ENCODE peak calls at places on chromosome 2, in eight cellular contexts. P is GM23338; V is suprapubic skin; A is fibroblast of lung; L is GM12865; F is dorsolateral prefrontal cortex; D is progenitor cell of endocrine pancreas; K is CD4-positive, alpha-beta T cell. Z is an unnamed sample.

GRCh38 chr2:119109823-119110222 is 48.7 kb downstream of the C1QL2 start:
- DNase-seq in P (no peak), V (no peak), A (no peak), L (no peak), F (no peak), D (no peak), K (no peak), Z (no peak)

GRCh38 chr2:176821350-176821749 is 391.2 kb upstream of the HNRNPA3 start:
- DNase-seq in P (no peak), V (no peak), A (no peak), L (no peak), F (no peak), D (no peak), K (no peak), Z (no peak)

GRCh38 chr2:29115797-29116781 is 874 bp downstream of the CLIP4 start:
- DNase-seq in P (peak), V (peak), A (peak), L (peak), F (peak), D (peak), K (peak), Z (peak)

GRCh38 chr2:227414846-227415245 is 27.1 kb upstream of the SCYGR1 start:
- DNase-seq in P (no peak), V (no peak), A (peak), L (no peak), F (no peak), D (no peak), K (no peak), Z (no peak)

GRCh38 chr2:155643056-155643775 is 689.3 kb downstream of the NR4A2 start:
- DNase-seq in P (no peak), V (no peak), A (no peak), L (no peak), F (no peak), D (no peak), K (no peak), Z (no peak)

GRCh38 chr2:127081826-127082633 is 24.9 kb downstream of the BIN1 start:
- DNase-seq in P (peak), V (no peak), A (peak), L (peak), F (peak), D (no peak), K (peak), Z (peak)

GRCh38 chr2:36329746-36330145 is 25.8 kb upstream of the CRIM1 start:
- DNase-seq in P (peak), V (no peak), A (peak), L (no peak), F (no peak), D (no peak), K (no peak), Z (no peak)

GRCh38 chr2:160294339-160294803 is 94.3 kb upstream of the ITGB6 start:
- DNase-seq in P (no peak), V (peak), A (peak), L (peak), F (no peak), D (no peak), K (no peak), Z (no peak)

GRCh38 chr2:47904903-47905453 is 1.3 kb downstream of the FBXO11 start:
- DNase-seq in P (peak), V (no peak), A (no peak), L (no peak), F (peak), D (peak), K (no peak), Z (peak)

GRCh38 chr2:1654696-1655374 is 89.5 kb downstream of the PXDN start:
- DNase-seq in P (no peak), V (no peak), A (no peak), L (no peak), F (no peak), D (no peak), K (no peak), Z (no peak)

GRCh38 chr2:180125245-180125962 is 118.3 kb upstream of the CWC22 start:
- DNase-seq in P (peak), V (no peak), A (peak), L (peak), F (peak), D (peak), K (peak), Z (peak)

GRCh38 chr2:180122874-180123273 is 115.8 kb upstream of the CWC22 start:
- DNase-seq in P (no peak), V (no peak), A (no peak), L (no peak), F (no peak), D (no peak), K (no peak), Z (no peak)

GRCh38 chr2:180128861-180129260 is 121.8 kb upstream of the CWC22 start:
- DNase-seq in P (no peak), V (no peak), A (no peak), L (no peak), F (no peak), D (no peak), K (no peak), Z (no peak)

GRCh38 chr2:180124273-180124881 is 117.3 kb upstream of the CWC22 start:
- DNase-seq in P (peak), V (no peak), A (peak), L (peak), F (no peak), D (no peak), K (no peak), Z (peak)
- TF ChIP-seq CTCF in P (peak), V (peak), A (peak), L (peak), F (peak), D (peak), K (peak), Z (peak)

GRCh38 chr2:224281374-224281773 is 120.5 kb downstream of the FAM124B start:
- DNase-seq in P (no peak), V (no peak), A (no peak), L (no peak), F (no peak), D (no peak), K (no peak), Z (no peak)

GRCh38 chr2:224284134-224284946 is 117.6 kb downstream of the FAM124B start:
- DNase-seq in P (peak), V (no peak), A (peak), L (peak), F (no peak), D (no peak), K (no peak), Z (peak)

GRCh38 chr2:224287533-224287932 is 114.4 kb downstream of the FAM124B start:
- DNase-seq in P (no peak), V (no peak), A (no peak), L (no peak), F (no peak), D (no peak), K (no peak), Z (no peak)

GRCh38 chr2:224286923-224287322 is 115.0 kb downstream of the FAM124B start:
- DNase-seq in P (peak), V (no peak), A (no peak), L (no peak), F (no peak), D (no peak), K (no peak), Z (no peak)
- TF ChIP-seq CTCF in P (no peak), V (no peak), A (no peak), L (no peak), F (no peak), D (no peak), K (no peak), Z (no peak)

GRCh38 chr2:43800894-43801293 is 27.1 kb downstream of the DYNC2LI1 start:
- DNase-seq in P (no peak), V (no peak), A (no peak), L (no peak), F (no peak), D (no peak), K (no peak), Z (no peak)

GRCh38 chr2:43803113-43803512 is 29.3 kb downstream of the DYNC2LI1 start:
- DNase-seq in P (no peak), V (no peak), A (peak), L (no peak), F (no peak), D (no peak), K (no peak), Z (no peak)

GRCh38 chr2:43796206-43796605 is 22.4 kb downstream of the DYNC2LI1 start:
- DNase-seq in P (no peak), V (no peak), A (no peak), L (no peak), F (no peak), D (no peak), K (no peak), Z (no peak)

GRCh38 chr2:43802135-43802534 is 28.3 kb downstream of the DYNC2LI1 start:
- DNase-seq in P (peak), V (no peak), A (no peak), L (no peak), F (no peak), D (no peak), K (no peak), Z (no peak)

GRCh38 chr2:43798300-43798699 is 24.5 kb downstream of the DYNC2LI1 start:
- DNase-seq in P (peak), V (no peak), A (no peak), L (no peak), F (no peak), D (no peak), K (no peak), Z (no peak)
- TF ChIP-seq CTCF in P (peak), V (no peak), A (no peak), L (no peak), F (no peak), D (peak), K (no peak), Z (no peak)

GRCh38 chr2:222920657-222921186 is 59.9 kb downstream of the ACSL3 start:
- DNase-seq in P (peak), V (no peak), A (no peak), L (no peak), F (no peak), D (no peak), K (no peak), Z (no peak)

GRCh38 chr2:222915092-222915957 is 54.5 kb downstream of the ACSL3 start:
- DNase-seq in P (no peak), V (no peak), A (peak), L (peak), F (no peak), D (no peak), K (no peak), Z (no peak)

GRCh38 chr2:222912776-222913175 is 51.9 kb downstream of the ACSL3 start:
- DNase-seq in P (no peak), V (no peak), A (no peak), L (peak), F (no peak), D (no peak), K (no peak), Z (no peak)

GRCh38 chr2:222919841-222920609 is 59.2 kb downstream of the ACSL3 start:
- DNase-seq in P (no peak), V (no peak), A (peak), L (no peak), F (no peak), D (no peak), K (no peak), Z (no peak)

DNA sequence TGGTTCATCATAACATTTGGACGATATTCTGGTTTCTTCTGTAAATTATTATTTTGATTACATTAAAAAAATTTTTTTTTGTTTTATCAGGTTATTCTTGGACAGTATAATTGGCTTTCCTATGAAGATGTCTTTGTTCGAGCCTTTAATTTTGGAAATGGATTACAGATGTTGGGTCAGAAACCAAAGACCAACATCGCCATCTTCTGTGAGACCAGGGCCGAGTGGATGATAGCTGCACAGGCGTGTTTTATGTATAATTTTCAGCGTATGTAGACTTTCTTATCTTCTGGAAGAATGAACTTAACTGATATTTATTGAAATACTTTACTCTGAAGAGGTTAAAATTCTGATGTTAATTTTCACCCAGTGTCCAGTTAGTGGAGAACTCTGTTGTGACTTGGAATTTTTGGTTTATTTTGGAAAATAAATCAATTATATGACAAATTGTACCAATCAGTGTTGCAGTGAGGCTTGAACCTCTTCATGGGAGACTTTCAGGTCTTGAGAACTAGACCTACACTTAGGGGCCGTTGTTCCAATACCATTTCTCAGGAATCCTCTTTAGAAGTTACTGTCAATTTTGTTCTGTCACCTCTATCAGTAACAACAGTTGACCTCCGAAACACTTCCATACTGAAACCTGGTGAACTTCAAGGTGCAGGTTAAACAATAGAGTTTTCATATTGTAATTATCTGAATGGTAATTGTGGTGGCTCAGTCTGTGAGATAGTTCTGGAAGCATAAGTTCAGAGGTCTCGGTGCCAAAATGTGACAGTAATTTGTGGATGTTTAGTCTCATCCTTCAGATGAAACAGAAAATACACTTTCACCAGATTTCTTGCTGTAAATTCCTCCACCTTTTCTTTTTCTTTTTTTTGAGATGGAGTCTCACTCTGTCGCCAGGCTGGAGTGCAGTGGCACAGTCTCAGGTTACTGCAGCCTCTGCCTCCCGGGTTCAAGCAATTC is 55.7 kb downstream of the ACSL3 start:
- DNase-seq in P (no peak), V (no peak), A (peak), L (no peak), F (no peak), D (no peak), K (no peak), Z (no peak)
- TF ChIP-seq CTCF in P (peak), V (no peak), A (no peak), L (no peak), F (peak), D (peak), K (no peak), Z (no peak)

DNA sequence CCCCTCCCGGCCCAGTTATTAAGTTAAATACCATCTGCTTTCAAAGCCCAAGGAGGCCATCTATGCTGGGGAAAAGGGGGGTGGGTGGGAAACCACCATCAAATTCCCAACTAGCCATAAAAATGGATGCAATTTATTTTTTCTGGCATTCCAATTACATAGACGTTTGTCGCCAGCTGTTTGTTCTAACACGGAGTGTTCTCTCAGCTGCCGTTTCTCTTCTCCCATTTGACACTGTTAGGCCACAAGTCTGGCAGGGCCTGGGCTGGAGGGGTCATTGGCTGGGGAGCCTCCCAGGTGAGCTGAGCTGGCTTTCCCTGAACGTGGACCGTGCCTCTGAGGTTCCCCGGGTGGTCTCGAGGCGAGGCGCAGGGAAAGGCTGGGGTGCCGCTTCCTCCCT is 16.6 kb downstream of the ATOH8 start:
- DNase-seq in P (no peak), V (no peak), A (no peak), L (no peak), F (no peak), D (no peak), K (no peak), Z (no peak)
- TF ChIP-seq CTCF in P (no peak), V (no peak), A (no peak), L (no peak), F (no peak), D (no peak), K (no peak), Z (no peak)

GRCh38 chr2:88760819-88761598 is 69.5 kb downstream of the RPIA start:
- DNase-seq in P (no peak), V (no peak), A (no peak), L (no peak), F (no peak), D (no peak), K (no peak), Z (no peak)
- TF ChIP-seq CTCF in P (no peak), V (no peak), A (no peak), L (no peak), F (no peak), D (no peak), K (no peak), Z (no peak)